ENCODE peak calls at places on chromosomes 6 and 20, in four cellular contexts. P, Q, E and S are unnamed samples.

GRCh38 chr20:54070187-54070987 is at the start of gene BCAS1:
- DNase-seq in P (no peak), Q (no peak), E (no peak), S (no peak)

GRCh38 chr6:56381852-56382251 is 134.5 kb upstream of the COL21A1 start:
- DNase-seq in P (no peak), Q (peak; percentile 52), E (no peak), S (no peak)

GRCh38 chr20:64065973-64066341 is 3.0 kb downstream of the TCEA2 start:
- DNase-seq in P (peak; percentile 92), Q (peak; percentile 76), E (peak; percentile 45), S (no peak)

GRCh38 chr20:48754269-48754668 is 73.5 kb downstream of the PREX1 start:
- DNase-seq in P (no peak), Q (no peak), E (no peak), S (no peak)

GRCh38 chr20:49318430-49319203 is 40.8 kb upstream of the ZNFX1 start:
- DNase-seq in P (no peak), Q (no peak), E (no peak), S (peak; percentile 73)

GRCh38 chr6:41538556-41539182 is 7.5 kb upstream of the FOXP4 start:
- DNase-seq in P (no peak), Q (peak; percentile 31), E (no peak), S (peak; percentile 62)

GRCh38 chr6:142313284-142313683 is 11.5 kb downstream of the ADGRG6 start:
- DNase-seq in P (no peak), Q (peak; percentile 78), E (no peak), S (no peak)

GRCh38 chr6:44858998-44859397 is 469.1 kb upstream of the RUNX2 start:
- DNase-seq in P (no peak), Q (peak; percentile 5), E (no peak), S (no peak)

GRCh38 chr6:90720404-90720803 is 133.5 kb upstream of the MAP3K7 start:
- DNase-seq in P (no peak), Q (no peak), E (no peak), S (no peak)

GRCh38 chr6:125294925-125295324 is 6.8 kb downstream of the HDDC2 start:
- DNase-seq in P (no peak), Q (no peak), E (no peak), S (no peak)

GRCh38 chr6:44925100-44925739 is 402.9 kb upstream of the RUNX2 start:
- DNase-seq in P (no peak), Q (no peak), E (peak; percentile 17), S (no peak)

GRCh38 chr20:22389836-22390542 is 194.4 kb downstream of the FOXA2 start:
- DNase-seq in P (peak; percentile 53), Q (no peak), E (no peak), S (peak; percentile 77)